ENCODE peak calls at places on chromosome 20, in six cellular contexts. O is C1 segment of cervical spinal cord, W is iris pigment epithelial cell, N is GM20000, Y is SJSA1, G is heart right ventricle. R is an unnamed sample.

GRCh38 chr20:22814475-22815205 is 220.5 kb upstream of the SSTR4 start:
- DNase-seq in O (no peak), W (peak), N (no peak), Y (no peak), G (no peak), R (no peak)

GRCh38 chr20:22795897-22796296 is 211.5 kb upstream of the FOXA2 start:
- DNase-seq in O (no peak), W (peak), N (no peak), Y (peak), G (peak), R (peak)

GRCh38 chr20:24632581-24632980 is 163.2 kb downstream of the SYNDIG1 start:
- DNase-seq in O (no peak), W (no peak), N (no peak), Y (no peak), G (no peak), R (no peak)

GRCh38 chr20:59823860-59824259 is 109.6 kb downstream of the SYCP2 start:
- DNase-seq in O (no peak), W (no peak), N (no peak), Y (no peak), G (no peak), R (no peak)

GRCh38 chr20:43955244-43956191 is 40.9 kb downstream of the TOX2 start:
- DNase-seq in O (no peak), W (peak), N (peak), Y (peak), G (no peak), R (peak)

GRCh38 chr20:58645277-58645968 is 5.7 kb upstream of the STX16 start:
- DNase-seq in O (no peak), W (peak), N (no peak), Y (no peak), G (no peak), R (no peak)

GRCh38 chr20:4873396-4873795 is 127.9 kb downstream of the SLC23A2 start:
- DNase-seq in O (no peak), W (no peak), N (no peak), Y (no peak), G (no peak), R (no peak)

GRCh38 chr20:41119593-41120561 is 17.5 kb upstream of the PLCG1 start:
- DNase-seq in O (no peak), W (no peak), N (no peak), Y (no peak), G (no peak), R (no peak)

GRCh38 chr20:44904377-44904776 is 5.5 kb upstream of the PABPC1L start:
- DNase-seq in O (no peak), W (no peak), N (no peak), Y (no peak), G (no peak), R (no peak)

GRCh38 chr20:48047453-48047852 is 262.2 kb upstream of the SULF2 start:
- DNase-seq in O (no peak), W (no peak), N (no peak), Y (no peak), G (no peak), R (no peak)

GRCh38 chr20:53163486-53163885 is 191.3 kb downstream of the TSHZ2 start:
- DNase-seq in O (no peak), W (peak), N (no peak), Y (no peak), G (no peak), R (no peak)

GRCh38 chr20:33785503-33785902 is 25.6 kb upstream of the CHMP4B start:
- DNase-seq in O (no peak), W (no peak), N (no peak), Y (no peak), G (no peak), R (no peak)

GRCh38 chr20:14860410-14860814 is 523.0 kb upstream of the FLRT3 start:
- DNase-seq in O (no peak), W (no peak), N (no peak), Y (no peak), G (no peak), R (no peak)

GRCh38 chr20:31674895-31675827 is 37.4 kb downstream of the COX4I2 start:
- DNase-seq in O (no peak), W (peak), N (peak), Y (peak), G (peak), R (peak)

GRCh38 chr20:36957875-36958667 is 6.6 kb upstream of the SAMHD1 start:
- DNase-seq in O (no peak), W (no peak), N (no peak), Y (no peak), G (no peak), R (no peak)